ENCODE peak calls at places on chromosomes 6 and 20, in four cellular contexts. M, D, O and B are unnamed samples.
A peak's percentile ranks its signal among the peaks of the same experiment; 100 is the strongest.

GRCh38 chr6:127941228-127941627 is 40.4 kb upstream of the THEMIS start:
- DNase-seq in M (no peak), O (no peak), D (no peak), B (no peak)

GRCh38 chr20:60088236-60088635 is 130.0 kb downstream of the CDH26 start:
- DNase-seq in M (no peak), D (no peak), O (no peak), B (no peak)

GRCh38 chr20:36310215-36310981 is 4.3 kb downstream of the DLGAP4 start:
- DNase-seq in D (no peak), O (no peak), M (no peak), B (no peak)

GRCh38 chr20:58818585-58819285 is 32.0 kb downstream of the GNAS-AS1 start:
- DNase-seq in D (peak; percentile 92), O (no peak), M (peak; percentile 28), B (no peak)

GRCh38 chr6:45513843-45514242 is 136.1 kb upstream of the SUPT3H start:
- DNase-seq in O (no peak), D (peak; percentile 61), M (no peak), B (no peak)

GRCh38 chr20:16350465-16350864 is 222.8 kb downstream of the KIF16B start:
- DNase-seq in O (no peak), D (no peak), M (no peak), B (no peak)

GRCh38 chr6:4935981-4936680 is 67.7 kb downstream of the RPP40 start:
- DNase-seq in O (no peak), D (no peak), M (no peak), B (no peak)

GRCh38 chr20:31856516-31856915 is 11.1 kb upstream of the FOXS1 start:
- DNase-seq in D (peak; percentile 38), O (no peak), M (no peak), B (no peak)

GRCh38 chr6:132088150-132088549 is 137.0 kb upstream of the CCN2 start:
- DNase-seq in M (no peak), D (no peak), O (no peak), B (no peak)

GRCh38 chr20:59573837-59574236 is 30.5 kb upstream of the PHACTR3 start:
- DNase-seq in M (no peak), O (no peak), D (no peak), B (no peak)

GRCh38 chr20:52994184-52994970 is 22.2 kb downstream of the TSHZ2 start:
- DNase-seq in D (no peak), O (no peak), M (no peak), B (no peak)

GRCh38 chr20:18258126-18258860 is 30.0 kb upstream of the ZNF133 start:
- DNase-seq in D (peak; percentile 13), O (no peak), M (no peak), B (no peak)

GRCh38 chr20:49381558-49382493 is 100.6 kb downstream of the KCNB1 start:
- DNase-seq in D (no peak), O (peak; percentile 24), M (peak; percentile 87), B (no peak)

GRCh38 chr6:101830501-101831031 is 437.1 kb downstream of the GRIK2 start:
- DNase-seq in M (no peak), O (no peak), D (no peak), B (no peak)

GRCh38 chr6:111486921-111487320 is 3.9 kb upstream of the REV3L start:
- DNase-seq in O (no peak), M (no peak), D (no peak), B (no peak)

GRCh38 chr6:162726997-162727346 is 594 bp downstream of the PRKN start:
- DNase-seq in O (no peak), M (no peak), D (peak; percentile 34), B (no peak)

GRCh38 chr6:5999688-6000608 is 6.8 kb downstream of the NRN1 start:
- DNase-seq in O (no peak), M (no peak), D (no peak), B (no peak)

GRCh38 chr6:164114656-164115055 is 700.1 kb downstream of the QKI start:
- DNase-seq in M (no peak), D (no peak), O (no peak), B (no peak)

GRCh38 chr6:39321761-39322160 is 741 bp downstream of the KCNK16 start:
- DNase-seq in D (no peak), M (no peak), O (no peak), B (no peak)

GRCh38 chr6:35273822-35274559 is 14.5 kb downstream of the ZNF76 start:
- DNase-seq in M (no peak), D (no peak), O (no peak), B (no peak)

GRCh38 chr20:1951436-1952115 is 42.3 kb downstream of the PDYN start:
- DNase-seq in D (no peak), O (no peak), M (no peak), B (peak; percentile 10)

GRCh38 chr6:64012351-64013060 is 376.9 kb downstream of the PHF3 start:
- DNase-seq in O (no peak), D (peak; percentile 32), M (no peak), B (no peak)

GRCh38 chr6:169745405-169745804 is 6.0 kb downstream of the DYNLT2 start:
- DNase-seq in O (no peak), M (no peak), D (no peak), B (no peak)

GRCh38 chr20:16395366-16395765 is 177.9 kb downstream of the KIF16B start:
- DNase-seq in O (no peak), M (no peak), D (no peak), B (no peak)

GRCh38 chr6:129641344-129641743 is 68.6 kb downstream of the ARHGAP18 start:
- DNase-seq in D (no peak), O (no peak), M (no peak), B (no peak)

GRCh38 chr6:124956018-124956417 is 6.2 kb upstream of the RNF217 start:
- DNase-seq in O (no peak), D (no peak), M (no peak), B (no peak)

GRCh38 chr6:36805917-36806316 is 33.3 kb downstream of the CPNE5 start:
- DNase-seq in D (no peak), M (no peak), O (no peak), B (no peak)

GRCh38 chr6:131368077-131368911 is 204.7 kb upstream of the ARG1 start:
- DNase-seq in D (no peak), O (no peak), M (peak; percentile 43), B (no peak)

GRCh38 chr6:36028887-36029324 is 1.3 kb downstream of the MAPK14 start:
- DNase-seq in O (no peak), D (peak; percentile 91), M (no peak), B (peak; percentile 69)

GRCh38 chr6:100549406-100550167 is 84.9 kb upstream of the SIM1 start:
- DNase-seq in M (no peak), D (no peak), O (no peak), B (no peak)

GRCh38 chr6:119339941-119340456 is 9.6 kb downstream of the MAN1A1 start:
- DNase-seq in D (no peak), O (no peak), M (no peak), B (peak; percentile 67)

GRCh38 chr6:105459049-105459448 is 56.2 kb upstream of the PREP start:
- DNase-seq in M (no peak), D (no peak), O (no peak), B (no peak)

GRCh38 chr6:24009319-24009718 is 116.7 kb upstream of the NRSN1 start:
- DNase-seq in D (no peak), O (no peak), M (no peak), B (no peak)

GRCh38 chr6:111602481-111603404 is 2.9 kb downstream of the TRAF3IP2 start:
- DNase-seq in O (no peak), M (no peak), D (no peak), B (no peak)

GRCh38 chr20:4445780-4446179 is 275.9 kb upstream of the PRND start:
- DNase-seq in O (no peak), D (no peak), M (no peak), B (no peak)

GRCh38 chr20:21125072-21125848 is 622 bp upstream of the KIZ start:
- DNase-seq in D (no peak), O (no peak), M (peak; percentile 30), B (no peak)

GRCh38 chr6:140433072-140433471 is 1058.6 kb upstream of the CITED2 start:
- DNase-seq in M (no peak), O (no peak), D (no peak), B (no peak)

GRCh38 chr6:140427842-140428241 is 1053.4 kb upstream of the CITED2 start:
- DNase-seq in M (no peak), O (no peak), D (peak; percentile 33), B (no peak)
- TF ChIP-seq CTCF in M (no peak), O (no peak), D (peak; percentile 7), B (no peak)

GRCh38 chr6:43389713-43390265 is 20.3 kb upstream of the ZNF318 start:
- DNase-seq in D (no peak), M (no peak), O (no peak), B (no peak)

GRCh38 chr6:43391448-43392031 is 22.1 kb upstream of the ZNF318 start:
- DNase-seq in D (peak; percentile 65), M (no peak), O (no peak), B (no peak)

GRCh38 chr6:43383021-43383667 is 13.7 kb upstream of the ZNF318 start:
- DNase-seq in O (no peak), D (no peak), M (no peak), B (no peak)

DNA sequence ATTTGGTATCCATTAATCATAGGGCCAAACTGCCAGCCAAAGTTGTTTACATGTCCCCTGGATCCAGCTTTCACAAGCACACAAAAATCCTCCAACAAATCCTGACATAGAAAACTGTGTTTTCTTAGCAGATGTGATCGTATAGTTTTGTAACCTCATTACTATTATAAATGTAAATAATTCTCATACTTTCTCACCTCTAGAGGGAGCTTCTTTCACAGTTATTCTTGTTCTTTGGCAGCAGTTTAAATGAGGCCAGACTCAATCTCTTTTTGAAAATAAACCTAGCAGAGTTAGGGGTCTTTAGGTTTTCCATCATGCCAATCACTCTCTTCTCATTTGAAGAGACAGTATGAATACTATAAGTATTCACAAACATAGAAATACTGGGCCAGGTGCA is 17.0 kb upstream of the ZNF318 start:
- DNase-seq in M (no peak), D (peak; percentile 44), O (no peak), B (no peak)
- TF ChIP-seq CTCF in M (no peak), D (peak; percentile 6), O (peak; percentile 49), B (no peak)

GRCh38 chr20:56181593-56181992 is 66.9 kb upstream of the MC3R start:
- DNase-seq in M (no peak), D (no peak), O (no peak), B (no peak)
- TF ChIP-seq CTCF in M (no peak), D (no peak), O (no peak), B (no peak)

GRCh38 chr20:48329676-48330644 is 497.8 kb downstream of the PREX1 start:
- DNase-seq in O (no peak), M (no peak), D (peak; percentile 38), B (no peak)
- TF ChIP-seq CTCF in O (no peak), M (no peak), D (peak; percentile 62), B (no peak)